ENCODE peak calls at places on chromosomes 5 and 9, in four cellular contexts. J is thoracic aorta, E is NCI-H1105, C is T-helper 9 cell. K is an unnamed sample.

GRCh38 chr5:122358382-122358990 is 46.4 kb downstream of the SNCAIP start:
- DNase-seq in J (no peak), E (no peak), C (no peak), K (no peak)

GRCh38 chr9:36320457-36320856 is 62.2 kb upstream of the GNE start:
- DNase-seq in C (no peak), E (no peak), J (no peak), K (no peak)

GRCh38 chr9:18747590-18747989 is 273.6 kb downstream of the ADAMTSL1 start:
- DNase-seq in E (no peak), J (no peak), C (no peak), K (no peak)

GRCh38 chr5:138824516-138824915 is 50.6 kb downstream of the LRRTM2 start:
- DNase-seq in J (no peak), C (no peak), E (no peak), K (no peak)

GRCh38 chr5:606526-607399 is 5.4 kb upstream of the CEP72 start:
- DNase-seq in E (no peak), J (no peak), C (no peak), K (no peak)

GRCh38 chr9:4262735-4263141 is 37.1 kb downstream of the GLIS3 start:
- DNase-seq in J (no peak), E (no peak), C (no peak), K (no peak)

GRCh38 chr5:134510970-134511795 is 14.3 kb upstream of the JADE2 start:
- DNase-seq in J (no peak), C (no peak), E (no peak), K (no peak)

GRCh38 chr5:158746979-158747378 is 352.7 kb downstream of the EBF1 start:
- DNase-seq in C (no peak), E (no peak), J (no peak), K (no peak)

GRCh38 chr5:125367702-125368101 is 621.3 kb upstream of the ZNF608 start:
- DNase-seq in J (no peak), C (no peak), E (no peak), K (no peak)

GRCh38 chr9:131282688-131283422 is 6.5 kb upstream of the FAM78A start:
- DNase-seq in J (no peak), C (no peak), E (no peak), K (peak; percentile 38)

GRCh38 chr9:113709721-113710120 is 166.4 kb upstream of the ZNF618 start:
- DNase-seq in J (no peak), C (no peak), E (no peak), K (no peak)

GRCh38 chr5:38845555-38846378 is at the start of gene OSMR:
- DNase-seq in E (peak; percentile 22), J (peak; percentile 91), C (no peak), K (no peak)

GRCh38 chr9:30362368-30362767 is 2022.1 kb upstream of the ACO1 start:
- DNase-seq in C (no peak), J (no peak), E (no peak), K (no peak)

GRCh38 chr9:79014929-79015699 is 556.7 kb upstream of the TLE4 start:
- DNase-seq in J (no peak), C (no peak), E (no peak), K (no peak)

GRCh38 chr9:16112116-16112515 is 559.3 kb downstream of the CCDC171 start:
- DNase-seq in E (no peak), C (no peak), J (no peak), K (no peak)

GRCh38 chr5:51398875-51399635 is 15.8 kb downstream of the ISL1 start:
- DNase-seq in J (no peak), E (no peak), C (no peak), K (no peak)

GRCh38 chr5:37926732-37927131 is 86.9 kb upstream of the GDNF start:
- DNase-seq in C (no peak), J (no peak), E (no peak), K (no peak)

GRCh38 chr9:89639367-89639795 is 34.6 kb downstream of the GADD45G start:
- DNase-seq in E (no peak), C (no peak), J (peak; percentile 36), K (no peak)

GRCh38 chr9:108483676-108484075 is 372.1 kb downstream of the ACTL7B start:
- DNase-seq in E (no peak), J (no peak), C (no peak), K (no peak)

GRCh38 chr9:123927625-123928308 is 2.2 kb downstream of the DENND1A start:
- DNase-seq in C (no peak), J (no peak), E (no peak), K (no peak)

GRCh38 chr5:113197456-113198200 is 221.0 kb downstream of the DCP2 start:
- DNase-seq in C (no peak), E (no peak), J (no peak), K (no peak)

GRCh38 chr5:172740483-172741205 is 30.4 kb downstream of the DUSP1 start:
- DNase-seq in C (no peak), J (peak; percentile 82), E (no peak), K (no peak)

GRCh38 chr5:142143878-142144277 is 35.3 kb downstream of the NDFIP1 start:
- DNase-seq in J (no peak), E (no peak), C (no peak), K (no peak)

GRCh38 chr9:34734720-34735119 is 24.8 kb upstream of the CCL21 start:
- DNase-seq in E (no peak), C (no peak), J (no peak), K (no peak)

GRCh38 chr5:117475925-117476324 is 901.3 kb upstream of the SEMA6A start:
- DNase-seq in E (no peak), J (no peak), C (no peak), K (no peak)

GRCh38 chr5:83487155-83487554 is 15.6 kb downstream of the VCAN start:
- DNase-seq in J (no peak), E (no peak), C (no peak), K (no peak)

GRCh38 chr9:69877852-69878507 is 57.4 kb downstream of the CFAP95 start:
- DNase-seq in C (no peak), E (no peak), J (no peak), K (no peak)

GRCh38 chr9:126413470-126414051 is 86.9 kb downstream of the MVB12B start:
- DNase-seq in C (no peak), E (no peak), J (no peak), K (no peak)

GRCh38 chr9:134892221-134892620 is 11.6 kb downstream of the FCN2 start:
- DNase-seq in E (no peak), C (no peak), J (no peak), K (no peak)

GRCh38 chr9:27673626-27674025 is 100.3 kb upstream of the C9orf72 start:
- DNase-seq in J (no peak), C (no peak), E (no peak), K (no peak)

GRCh38 chr5:14187157-14187556 is 44.0 kb downstream of the TRIO start:
- DNase-seq in J (no peak), C (no peak), E (no peak), K (no peak)

GRCh38 chr5:131589510-131590348 is 45.3 kb downstream of the RAPGEF6 start:
- DNase-seq in C (no peak), E (peak; percentile 4), J (no peak), K (no peak)

GRCh38 chr9:121455527-121456239 is 44.0 kb downstream of the GGTA1 start:
- DNase-seq in J (no peak), E (no peak), C (no peak), K (peak; percentile 45)

GRCh38 chr5:40017918-40018317 is 593.1 kb upstream of the DAB2 start:
- DNase-seq in J (no peak), C (no peak), E (no peak), K (no peak)

GRCh38 chr5:171647043-171647899 is 138.3 kb upstream of the SMIM23 start:
- DNase-seq in C (no peak), J (no peak), E (no peak), K (no peak)

GRCh38 chr9:34665381-34666250 is 3.2 kb upstream of the CCL27 start:
- DNase-seq in E (peak; percentile 89), J (peak; percentile 90), C (peak; percentile 88), K (peak; percentile 90)

GRCh38 chr5:41112486-41113455 is 41.6 kb upstream of the MROH2B start:
- DNase-seq in J (no peak), E (no peak), C (no peak), K (no peak)

GRCh38 chr5:143694357-143694756 is 117.6 kb upstream of the HMHB1 start:
- DNase-seq in J (no peak), C (no peak), E (no peak), K (no peak)

GRCh38 chr5:91302958-91303357 is 80.2 kb downstream of the ARRDC3 start:
- DNase-seq in J (no peak), C (no peak), E (no peak), K (no peak)